ENCODE peak calls at places on chromosome 7, in seven cellular contexts. One of them, this sample, is unnamed.

GRCh38 chr7:26122745-26123144 is 29.3 kb upstream of the NFE2L3 start:
- DNase-seq in fibroblast of gingiva: no peak
- DNase-seq in uterus: no peak
- DNase-seq in NCI-H1105: no peak
- DNase-seq in adrenal gland: no peak
- DNase-seq in posterior cingulate gyrus: no peak
- DNase-seq in activated CD8-positive, alpha-beta memory T cell treated with anti-CD3 and anti-CD28 coated beads, Interleukin-2, amount 50 U/mL, for 4 hours: no peak
- DNase-seq in this sample: no peak

GRCh38 chr7:156041398-156041797 is 229.1 kb upstream of the SHH start:
- DNase-seq in adrenal gland: no peak
- DNase-seq in activated CD8-positive, alpha-beta memory T cell treated with anti-CD3 and anti-CD28 coated beads, Interleukin-2, amount 50 U/mL, for 4 hours: no peak
- DNase-seq in uterus: no peak
- DNase-seq in posterior cingulate gyrus: no peak
- DNase-seq in fibroblast of gingiva: no peak
- DNase-seq in NCI-H1105: no peak
- DNase-seq in this sample: no peak

GRCh38 chr7:5320391-5320790 is 37.6 kb downstream of the SLC29A4 start:
- DNase-seq in fibroblast of gingiva: no peak
- DNase-seq in uterus: no peak
- DNase-seq in posterior cingulate gyrus: no peak
- DNase-seq in activated CD8-positive, alpha-beta memory T cell treated with anti-CD3 and anti-CD28 coated beads, Interleukin-2, amount 50 U/mL, for 4 hours: no peak
- DNase-seq in adrenal gland: no peak
- DNase-seq in NCI-H1105: no peak
- DNase-seq in this sample: no peak

GRCh38 chr7:44654255-44654791 is 47.9 kb downstream of the OGDH start:
- DNase-seq in activated CD8-positive, alpha-beta memory T cell treated with anti-CD3 and anti-CD28 coated beads, Interleukin-2, amount 50 U/mL, for 4 hours: no peak
- DNase-seq in fibroblast of gingiva: no peak
- DNase-seq in posterior cingulate gyrus: no peak
- DNase-seq in uterus: no peak
- DNase-seq in NCI-H1105: no peak
- DNase-seq in adrenal gland: no peak
- DNase-seq in this sample: no peak

GRCh38 chr7:132400667-132401142 is 175.6 kb downstream of the PLXNA4 start:
- DNase-seq in NCI-H1105: no peak
- DNase-seq in adrenal gland: no peak
- DNase-seq in posterior cingulate gyrus: no peak
- DNase-seq in uterus: peak
- DNase-seq in fibroblast of gingiva: peak
- DNase-seq in activated CD8-positive, alpha-beta memory T cell treated with anti-CD3 and anti-CD28 coated beads, Interleukin-2, amount 50 U/mL, for 4 hours: no peak
- DNase-seq in this sample: no peak

GRCh38 chr7:22885824-22886255 is 63.2 kb upstream of the TOMM7 start:
- DNase-seq in fibroblast of gingiva: no peak
- DNase-seq in activated CD8-positive, alpha-beta memory T cell treated with anti-CD3 and anti-CD28 coated beads, Interleukin-2, amount 50 U/mL, for 4 hours: peak
- DNase-seq in uterus: no peak
- DNase-seq in NCI-H1105: no peak
- DNase-seq in posterior cingulate gyrus: no peak
- DNase-seq in adrenal gland: no peak
- DNase-seq in this sample: peak

GRCh38 chr7:18408461-18408860 is 87.1 kb upstream of the HDAC9 start:
- DNase-seq in activated CD8-positive, alpha-beta memory T cell treated with anti-CD3 and anti-CD28 coated beads, Interleukin-2, amount 50 U/mL, for 4 hours: no peak
- DNase-seq in fibroblast of gingiva: peak
- DNase-seq in posterior cingulate gyrus: no peak
- DNase-seq in adrenal gland: no peak
- DNase-seq in NCI-H1105: no peak
- DNase-seq in uterus: no peak
- DNase-seq in this sample: no peak

GRCh38 chr7:90276033-90276728 is 31.2 kb downstream of the CFAP69 start:
- DNase-seq in uterus: no peak
- DNase-seq in activated CD8-positive, alpha-beta memory T cell treated with anti-CD3 and anti-CD28 coated beads, Interleukin-2, amount 50 U/mL, for 4 hours: no peak
- DNase-seq in posterior cingulate gyrus: no peak
- DNase-seq in fibroblast of gingiva: no peak
- DNase-seq in adrenal gland: no peak
- DNase-seq in NCI-H1105: no peak
- DNase-seq in this sample: no peak

GRCh38 chr7:92644406-92645113 is 54.4 kb upstream of the FAM133B start:
- DNase-seq in fibroblast of gingiva: no peak
- DNase-seq in posterior cingulate gyrus: peak
- DNase-seq in NCI-H1105: no peak
- DNase-seq in activated CD8-positive, alpha-beta memory T cell treated with anti-CD3 and anti-CD28 coated beads, Interleukin-2, amount 50 U/mL, for 4 hours: no peak
- DNase-seq in uterus: no peak
- DNase-seq in adrenal gland: no peak
- DNase-seq in this sample: no peak

GRCh38 chr7:90351987-90352386 is 5.5 kb downstream of the GTPBP10 start:
- DNase-seq in uterus: no peak
- DNase-seq in activated CD8-positive, alpha-beta memory T cell treated with anti-CD3 and anti-CD28 coated beads, Interleukin-2, amount 50 U/mL, for 4 hours: no peak
- DNase-seq in posterior cingulate gyrus: no peak
- DNase-seq in NCI-H1105: no peak
- DNase-seq in adrenal gland: no peak
- DNase-seq in fibroblast of gingiva: no peak
- DNase-seq in this sample: no peak

GRCh38 chr7:51456471-51457060 is 140.0 kb upstream of the COBL start:
- DNase-seq in fibroblast of gingiva: no peak
- DNase-seq in adrenal gland: no peak
- DNase-seq in NCI-H1105: no peak
- DNase-seq in uterus: no peak
- DNase-seq in posterior cingulate gyrus: no peak
- DNase-seq in activated CD8-positive, alpha-beta memory T cell treated with anti-CD3 and anti-CD28 coated beads, Interleukin-2, amount 50 U/mL, for 4 hours: no peak
- DNase-seq in this sample: no peak

GRCh38 chr7:99106869-99107268 is 37.0 kb downstream of the SMURF1 start:
- DNase-seq in posterior cingulate gyrus: no peak
- DNase-seq in NCI-H1105: no peak
- DNase-seq in activated CD8-positive, alpha-beta memory T cell treated with anti-CD3 and anti-CD28 coated beads, Interleukin-2, amount 50 U/mL, for 4 hours: no peak
- DNase-seq in fibroblast of gingiva: no peak
- DNase-seq in uterus: no peak
- DNase-seq in adrenal gland: no peak
- DNase-seq in this sample: no peak

GRCh38 chr7:4162845-4163564 is 519.1 kb upstream of the FOXK1 start:
- DNase-seq in uterus: no peak
- DNase-seq in NCI-H1105: no peak
- DNase-seq in fibroblast of gingiva: no peak
- DNase-seq in posterior cingulate gyrus: no peak
- DNase-seq in adrenal gland: no peak
- DNase-seq in activated CD8-positive, alpha-beta memory T cell treated with anti-CD3 and anti-CD28 coated beads, Interleukin-2, amount 50 U/mL, for 4 hours: no peak
- DNase-seq in this sample: no peak

GRCh38 chr7:2104107-2104710 is 128.5 kb downstream of the MAD1L1 start:
- DNase-seq in uterus: peak
- DNase-seq in posterior cingulate gyrus: peak
- DNase-seq in adrenal gland: peak
- DNase-seq in NCI-H1105: no peak
- DNase-seq in activated CD8-positive, alpha-beta memory T cell treated with anti-CD3 and anti-CD28 coated beads, Interleukin-2, amount 50 U/mL, for 4 hours: peak
- DNase-seq in fibroblast of gingiva: peak
- DNase-seq in this sample: no peak

GRCh38 chr7:130294314-130294713 is 1.4 kb downstream of the CPA4 start:
- DNase-seq in NCI-H1105: no peak
- DNase-seq in uterus: no peak
- DNase-seq in fibroblast of gingiva: no peak
- DNase-seq in posterior cingulate gyrus: no peak
- DNase-seq in adrenal gland: no peak
- DNase-seq in activated CD8-positive, alpha-beta memory T cell treated with anti-CD3 and anti-CD28 coated beads, Interleukin-2, amount 50 U/mL, for 4 hours: no peak
- DNase-seq in this sample: no peak

GRCh38 chr7:9939171-9939570 is 1034.5 kb upstream of the PHF14 start:
- DNase-seq in fibroblast of gingiva: no peak
- DNase-seq in uterus: no peak
- DNase-seq in adrenal gland: no peak
- DNase-seq in NCI-H1105: no peak
- DNase-seq in activated CD8-positive, alpha-beta memory T cell treated with anti-CD3 and anti-CD28 coated beads, Interleukin-2, amount 50 U/mL, for 4 hours: no peak
- DNase-seq in posterior cingulate gyrus: no peak
- DNase-seq in this sample: no peak

GRCh38 chr7:20264623-20265022 is 47.4 kb upstream of the MACC1 start:
- DNase-seq in posterior cingulate gyrus: no peak
- DNase-seq in uterus: no peak
- DNase-seq in activated CD8-positive, alpha-beta memory T cell treated with anti-CD3 and anti-CD28 coated beads, Interleukin-2, amount 50 U/mL, for 4 hours: no peak
- DNase-seq in adrenal gland: no peak
- DNase-seq in NCI-H1105: no peak
- DNase-seq in fibroblast of gingiva: no peak
- DNase-seq in this sample: no peak

GRCh38 chr7:142901426-142902259 is 16.1 kb upstream of the TRPV6 start:
- DNase-seq in posterior cingulate gyrus: no peak
- DNase-seq in fibroblast of gingiva: no peak
- DNase-seq in uterus: no peak
- DNase-seq in adrenal gland: no peak
- DNase-seq in activated CD8-positive, alpha-beta memory T cell treated with anti-CD3 and anti-CD28 coated beads, Interleukin-2, amount 50 U/mL, for 4 hours: no peak
- DNase-seq in NCI-H1105: no peak
- DNase-seq in this sample: no peak

GRCh38 chr7:111486472-111487142 is 75.7 kb downstream of the IMMP2L start:
- DNase-seq in NCI-H1105: peak
- DNase-seq in adrenal gland: no peak
- DNase-seq in fibroblast of gingiva: peak
- DNase-seq in activated CD8-positive, alpha-beta memory T cell treated with anti-CD3 and anti-CD28 coated beads, Interleukin-2, amount 50 U/mL, for 4 hours: no peak
- DNase-seq in uterus: no peak
- DNase-seq in posterior cingulate gyrus: no peak
- DNase-seq in this sample: no peak

GRCh38 chr7:44508328-44508990 is 18.0 kb upstream of the NUDCD3 start:
- DNase-seq in fibroblast of gingiva: no peak
- DNase-seq in activated CD8-positive, alpha-beta memory T cell treated with anti-CD3 and anti-CD28 coated beads, Interleukin-2, amount 50 U/mL, for 4 hours: no peak
- DNase-seq in uterus: no peak
- DNase-seq in adrenal gland: no peak
- DNase-seq in NCI-H1105: no peak
- DNase-seq in posterior cingulate gyrus: no peak
- DNase-seq in this sample: no peak

GRCh38 chr7:138935438-138936079 is 45.6 kb downstream of the KIAA1549 start:
- DNase-seq in activated CD8-positive, alpha-beta memory T cell treated with anti-CD3 and anti-CD28 coated beads, Interleukin-2, amount 50 U/mL, for 4 hours: no peak
- DNase-seq in NCI-H1105: no peak
- DNase-seq in uterus: no peak
- DNase-seq in fibroblast of gingiva: peak
- DNase-seq in posterior cingulate gyrus: no peak
- DNase-seq in adrenal gland: peak
- DNase-seq in this sample: no peak

GRCh38 chr7:134545918-134546317 is 3.0 kb upstream of the AKR1B15 start:
- DNase-seq in NCI-H1105: no peak
- DNase-seq in adrenal gland: no peak
- DNase-seq in uterus: no peak
- DNase-seq in activated CD8-positive, alpha-beta memory T cell treated with anti-CD3 and anti-CD28 coated beads, Interleukin-2, amount 50 U/mL, for 4 hours: no peak
- DNase-seq in fibroblast of gingiva: no peak
- DNase-seq in posterior cingulate gyrus: no peak
- DNase-seq in this sample: no peak

GRCh38 chr7:125149151-125149550 is 219.5 kb upstream of the POT1 start:
- DNase-seq in activated CD8-positive, alpha-beta memory T cell treated with anti-CD3 and anti-CD28 coated beads, Interleukin-2, amount 50 U/mL, for 4 hours: no peak
- DNase-seq in uterus: no peak
- DNase-seq in fibroblast of gingiva: no peak
- DNase-seq in NCI-H1105: no peak
- DNase-seq in adrenal gland: no peak
- DNase-seq in posterior cingulate gyrus: no peak
- DNase-seq in this sample: no peak

GRCh38 chr7:18874875-18875274 is 242.6 kb downstream of the TWIST1 start:
- DNase-seq in activated CD8-positive, alpha-beta memory T cell treated with anti-CD3 and anti-CD28 coated beads, Interleukin-2, amount 50 U/mL, for 4 hours: no peak
- DNase-seq in NCI-H1105: no peak
- DNase-seq in posterior cingulate gyrus: no peak
- DNase-seq in fibroblast of gingiva: peak
- DNase-seq in uterus: no peak
- DNase-seq in adrenal gland: no peak
- DNase-seq in this sample: no peak

GRCh38 chr7:41524861-41525260 is 178.0 kb downstream of the INHBA start:
- DNase-seq in posterior cingulate gyrus: no peak
- DNase-seq in NCI-H1105: no peak
- DNase-seq in fibroblast of gingiva: no peak
- DNase-seq in adrenal gland: no peak
- DNase-seq in uterus: no peak
- DNase-seq in activated CD8-positive, alpha-beta memory T cell treated with anti-CD3 and anti-CD28 coated beads, Interleukin-2, amount 50 U/mL, for 4 hours: no peak
- DNase-seq in this sample: no peak

GRCh38 chr7:151374139-151374538 is 32.5 kb downstream of the NUB1 start:
- DNase-seq in NCI-H1105: no peak
- DNase-seq in uterus: no peak
- DNase-seq in activated CD8-positive, alpha-beta memory T cell treated with anti-CD3 and anti-CD28 coated beads, Interleukin-2, amount 50 U/mL, for 4 hours: no peak
- DNase-seq in adrenal gland: no peak
- DNase-seq in posterior cingulate gyrus: no peak
- DNase-seq in fibroblast of gingiva: no peak
- DNase-seq in this sample: no peak

GRCh38 chr7:151115121-151115835 is 29.0 kb downstream of the AGAP3 start:
- DNase-seq in adrenal gland: no peak
- DNase-seq in fibroblast of gingiva: no peak
- DNase-seq in NCI-H1105: no peak
- DNase-seq in uterus: no peak
- DNase-seq in activated CD8-positive, alpha-beta memory T cell treated with anti-CD3 and anti-CD28 coated beads, Interleukin-2, amount 50 U/mL, for 4 hours: peak
- DNase-seq in posterior cingulate gyrus: no peak
- DNase-seq in this sample: no peak

GRCh38 chr7:35761882-35762720 is 38.8 kb upstream of the SEPTIN7 start:
- DNase-seq in fibroblast of gingiva: no peak
- DNase-seq in posterior cingulate gyrus: no peak
- DNase-seq in adrenal gland: no peak
- DNase-seq in activated CD8-positive, alpha-beta memory T cell treated with anti-CD3 and anti-CD28 coated beads, Interleukin-2, amount 50 U/mL, for 4 hours: no peak
- DNase-seq in uterus: no peak
- DNase-seq in NCI-H1105: no peak
- DNase-seq in this sample: no peak

GRCh38 chr7:79290841-79291497 is 162.5 kb downstream of the MAGI2 start:
- DNase-seq in NCI-H1105: no peak
- DNase-seq in posterior cingulate gyrus: no peak
- DNase-seq in activated CD8-positive, alpha-beta memory T cell treated with anti-CD3 and anti-CD28 coated beads, Interleukin-2, amount 50 U/mL, for 4 hours: no peak
- DNase-seq in uterus: no peak
- DNase-seq in fibroblast of gingiva: peak
- DNase-seq in adrenal gland: no peak
- DNase-seq in this sample: no peak

GRCh38 chr7:33849004-33849403 is 56.3 kb upstream of the BMPER start:
- DNase-seq in activated CD8-positive, alpha-beta memory T cell treated with anti-CD3 and anti-CD28 coated beads, Interleukin-2, amount 50 U/mL, for 4 hours: no peak
- DNase-seq in posterior cingulate gyrus: no peak
- DNase-seq in uterus: no peak
- DNase-seq in NCI-H1105: no peak
- DNase-seq in adrenal gland: no peak
- DNase-seq in fibroblast of gingiva: no peak
- DNase-seq in this sample: no peak

GRCh38 chr7:121752706-121753105 is 120.3 kb upstream of the PTPRZ1 start:
- DNase-seq in posterior cingulate gyrus: no peak
- DNase-seq in adrenal gland: no peak
- DNase-seq in uterus: no peak
- DNase-seq in activated CD8-positive, alpha-beta memory T cell treated with anti-CD3 and anti-CD28 coated beads, Interleukin-2, amount 50 U/mL, for 4 hours: no peak
- DNase-seq in fibroblast of gingiva: peak
- DNase-seq in NCI-H1105: no peak
- DNase-seq in this sample: no peak

GRCh38 chr7:45679516-45679915 is 105.3 kb downstream of the ADCY1 start:
- DNase-seq in uterus: no peak
- DNase-seq in adrenal gland: no peak
- DNase-seq in activated CD8-positive, alpha-beta memory T cell treated with anti-CD3 and anti-CD28 coated beads, Interleukin-2, amount 50 U/mL, for 4 hours: no peak
- DNase-seq in posterior cingulate gyrus: no peak
- DNase-seq in NCI-H1105: no peak
- DNase-seq in fibroblast of gingiva: no peak
- DNase-seq in this sample: no peak

GRCh38 chr7:26441640-26442277 is 150.1 kb downstream of the SNX10 start:
- DNase-seq in posterior cingulate gyrus: no peak
- DNase-seq in activated CD8-positive, alpha-beta memory T cell treated with anti-CD3 and anti-CD28 coated beads, Interleukin-2, amount 50 U/mL, for 4 hours: no peak
- DNase-seq in fibroblast of gingiva: no peak
- DNase-seq in uterus: no peak
- DNase-seq in adrenal gland: no peak
- DNase-seq in NCI-H1105: no peak
- DNase-seq in this sample: no peak

GRCh38 chr7:94240902-94241301 is 153.8 kb upstream of the COL1A2 start:
- DNase-seq in posterior cingulate gyrus: no peak
- DNase-seq in activated CD8-positive, alpha-beta memory T cell treated with anti-CD3 and anti-CD28 coated beads, Interleukin-2, amount 50 U/mL, for 4 hours: no peak
- DNase-seq in fibroblast of gingiva: peak
- DNase-seq in NCI-H1105: no peak
- DNase-seq in uterus: no peak
- DNase-seq in adrenal gland: no peak
- DNase-seq in this sample: no peak

This sample was measured in natural killer cell treated with Interleukin-12 subunit alpha and Interleukin-12 subunit beta and Interleukin-15 and Interleukin-18, amount 100 ng/mL, for 72 hours.